ENCODE peak calls at places on chromosomes 11 and 22, in nine cellular contexts. One of them, this sample, is unnamed.

GRCh38 chr11:126352934-126353801 is 2.3 kb upstream of the ST3GAL4 start:
- DNase-seq in body of pancreas: no peak
- DNase-seq in endothelial cell: no peak
- DNase-seq in ELF-1: peak
- DNase-seq in lower leg skin: no peak
- DNase-seq in NCI-H1105: no peak
- DNase-seq in fibroblast of the conjunctiva: no peak
- DNase-seq in NCI-H1048: no peak
- DNase-seq in amniotic stem cell: peak
- DNase-seq in this sample: no peak

GRCh38 chr11:1490651-1491050 is 4.1 kb upstream of the MOB2 start:
- DNase-seq in endothelial cell: no peak
- DNase-seq in NCI-H1105: no peak
- DNase-seq in body of pancreas: no peak
- DNase-seq in fibroblast of the conjunctiva: no peak
- DNase-seq in ELF-1: no peak
- DNase-seq in amniotic stem cell: no peak
- DNase-seq in NCI-H1048: no peak
- DNase-seq in lower leg skin: no peak
- DNase-seq in this sample: no peak

GRCh38 chr11:44797886-44798683 is 71.3 kb downstream of the TSPAN18 start:
- DNase-seq in body of pancreas: no peak
- DNase-seq in amniotic stem cell: no peak
- DNase-seq in NCI-H1048: no peak
- DNase-seq in ELF-1: peak
- DNase-seq in NCI-H1105: no peak
- DNase-seq in endothelial cell: no peak
- DNase-seq in lower leg skin: no peak
- DNase-seq in fibroblast of the conjunctiva: no peak
- DNase-seq in this sample: no peak

GRCh38 chr11:126153999-126154398 is 57.5 kb downstream of the RPUSD4 start:
- DNase-seq in amniotic stem cell: no peak
- DNase-seq in fibroblast of the conjunctiva: peak
- DNase-seq in lower leg skin: no peak
- DNase-seq in NCI-H1048: no peak
- DNase-seq in NCI-H1105: no peak
- DNase-seq in body of pancreas: no peak
- DNase-seq in ELF-1: peak
- DNase-seq in endothelial cell: no peak
- DNase-seq in this sample: peak

GRCh38 chr11:109914038-109914437 is 179.2 kb upstream of the ZC3H12C start:
- DNase-seq in amniotic stem cell: no peak
- DNase-seq in NCI-H1048: no peak
- DNase-seq in NCI-H1105: no peak
- DNase-seq in body of pancreas: no peak
- DNase-seq in ELF-1: peak
- DNase-seq in fibroblast of the conjunctiva: no peak
- DNase-seq in endothelial cell: no peak
- DNase-seq in lower leg skin: no peak
- DNase-seq in this sample: no peak

GRCh38 chr11:35165416-35166368 is 26.7 kb downstream of the CD44 start:
- DNase-seq in ELF-1: no peak
- DNase-seq in fibroblast of the conjunctiva: peak
- DNase-seq in NCI-H1105: no peak
- DNase-seq in endothelial cell: peak
- DNase-seq in lower leg skin: no peak
- DNase-seq in amniotic stem cell: no peak
- DNase-seq in body of pancreas: peak
- DNase-seq in NCI-H1048: no peak
- DNase-seq in this sample: no peak

GRCh38 chr11:24163146-24163545 is 333.7 kb upstream of the LUZP2 start:
- DNase-seq in endothelial cell: no peak
- DNase-seq in NCI-H1048: no peak
- DNase-seq in amniotic stem cell: no peak
- DNase-seq in body of pancreas: no peak
- DNase-seq in ELF-1: no peak
- DNase-seq in NCI-H1105: no peak
- DNase-seq in lower leg skin: no peak
- DNase-seq in fibroblast of the conjunctiva: no peak
- DNase-seq in this sample: no peak

GRCh38 chr11:43989162-43989961 is 46.9 kb downstream of the C11orf96 start:
- DNase-seq in body of pancreas: peak
- DNase-seq in lower leg skin: peak
- DNase-seq in ELF-1: peak
- DNase-seq in endothelial cell: peak
- DNase-seq in NCI-H1048: no peak
- DNase-seq in fibroblast of the conjunctiva: no peak
- DNase-seq in amniotic stem cell: no peak
- DNase-seq in NCI-H1105: no peak
- DNase-seq in this sample: no peak

GRCh38 chr22:48476599-48476998 is 1351.1 kb downstream of the BRD1 start:
- DNase-seq in NCI-H1048: no peak
- DNase-seq in body of pancreas: no peak
- DNase-seq in lower leg skin: peak
- DNase-seq in amniotic stem cell: no peak
- DNase-seq in ELF-1: no peak
- DNase-seq in endothelial cell: no peak
- DNase-seq in NCI-H1105: no peak
- DNase-seq in fibroblast of the conjunctiva: no peak
- DNase-seq in this sample: no peak

GRCh38 chr11:10005955-10006525 is 288.0 kb downstream of the SBF2 start:
- DNase-seq in NCI-H1105: no peak
- DNase-seq in amniotic stem cell: no peak
- DNase-seq in fibroblast of the conjunctiva: no peak
- DNase-seq in body of pancreas: no peak
- DNase-seq in endothelial cell: no peak
- DNase-seq in NCI-H1048: no peak
- DNase-seq in ELF-1: no peak
- DNase-seq in lower leg skin: no peak
- DNase-seq in this sample: no peak

GRCh38 chr22:38033522-38034277 is 23.5 kb upstream of the PICK1 start:
- DNase-seq in body of pancreas: no peak
- DNase-seq in ELF-1: no peak
- DNase-seq in fibroblast of the conjunctiva: no peak
- DNase-seq in amniotic stem cell: no peak
- DNase-seq in endothelial cell: no peak
- DNase-seq in NCI-H1105: no peak
- DNase-seq in NCI-H1048: no peak
- DNase-seq in lower leg skin: no peak
- DNase-seq in this sample: no peak

GRCh38 chr11:130212431-130212961 is 52.9 kb downstream of the ST14 start:
- DNase-seq in body of pancreas: peak
- DNase-seq in NCI-H1105: no peak
- DNase-seq in endothelial cell: peak
- DNase-seq in amniotic stem cell: no peak
- DNase-seq in lower leg skin: peak
- DNase-seq in NCI-H1048: no peak
- DNase-seq in ELF-1: no peak
- DNase-seq in fibroblast of the conjunctiva: no peak
- DNase-seq in this sample: no peak

GRCh38 chr11:85132839-85133238 is 494.3 kb downstream of the DLG2 start:
- DNase-seq in fibroblast of the conjunctiva: no peak
- DNase-seq in endothelial cell: no peak
- DNase-seq in lower leg skin: no peak
- DNase-seq in amniotic stem cell: no peak
- DNase-seq in body of pancreas: no peak
- DNase-seq in NCI-H1048: no peak
- DNase-seq in ELF-1: peak
- DNase-seq in NCI-H1105: no peak
- DNase-seq in this sample: no peak

GRCh38 chr11:28833169-28833568 is 725.0 kb downstream of the METTL15 start:
- DNase-seq in fibroblast of the conjunctiva: no peak
- DNase-seq in NCI-H1105: no peak
- DNase-seq in amniotic stem cell: no peak
- DNase-seq in ELF-1: no peak
- DNase-seq in NCI-H1048: no peak
- DNase-seq in lower leg skin: no peak
- DNase-seq in endothelial cell: no peak
- DNase-seq in body of pancreas: no peak
- DNase-seq in this sample: no peak

This sample was measured in epithelial cell of proximal tubule.